ENCODE peak calls at places on chromosome 10, in six cellular contexts. One of them, this sample, is unnamed.

GRCh38 chr10:49594594-49594993 is 15.5 kb upstream of the SLC18A3 start:
- DNase-seq in NAMALWA: peak
- DNase-seq in stimulated activated CD8-positive, alpha-beta memory T cell treated with anti-CD3 and anti-CD28 coated beads, Interleukin-2, amount 100 ng/mL, for 1 hour: no peak
- DNase-seq in retina: peak
- DNase-seq in coronary artery: no peak
- DNase-seq in HEK293T: peak
- DNase-seq in this sample: no peak

GRCh38 chr10:78920011-78920410 is 148.8 kb upstream of the ZMIZ1 start:
- DNase-seq in HEK293T: no peak
- DNase-seq in NAMALWA: no peak
- DNase-seq in stimulated activated CD8-positive, alpha-beta memory T cell treated with anti-CD3 and anti-CD28 coated beads, Interleukin-2, amount 100 ng/mL, for 1 hour: no peak
- DNase-seq in retina: no peak
- DNase-seq in coronary artery: no peak
- DNase-seq in this sample: no peak

GRCh38 chr10:99917963-99918825 is 91.6 kb downstream of the DNMBP start:
- DNase-seq in stimulated activated CD8-positive, alpha-beta memory T cell treated with anti-CD3 and anti-CD28 coated beads, Interleukin-2, amount 100 ng/mL, for 1 hour: no peak
- DNase-seq in retina: peak
- DNase-seq in HEK293T: peak
- DNase-seq in NAMALWA: peak
- DNase-seq in coronary artery: no peak
- DNase-seq in this sample: no peak

GRCh38 chr10:116610443-116611152 is 10.2 kb upstream of the PNLIPRP2 start:
- DNase-seq in stimulated activated CD8-positive, alpha-beta memory T cell treated with anti-CD3 and anti-CD28 coated beads, Interleukin-2, amount 100 ng/mL, for 1 hour: no peak
- DNase-seq in HEK293T: no peak
- DNase-seq in coronary artery: no peak
- DNase-seq in retina: no peak
- DNase-seq in NAMALWA: no peak
- DNase-seq in this sample: no peak

GRCh38 chr10:43648392-43649148 is at the start of gene ZNF32:
- DNase-seq in stimulated activated CD8-positive, alpha-beta memory T cell treated with anti-CD3 and anti-CD28 coated beads, Interleukin-2, amount 100 ng/mL, for 1 hour: peak
- DNase-seq in retina: peak
- DNase-seq in HEK293T: peak
- DNase-seq in NAMALWA: peak
- DNase-seq in coronary artery: peak
- DNase-seq in this sample: peak

GRCh38 chr10:95245425-95246055 is 45.3 kb downstream of the PDLIM1 start:
- DNase-seq in retina: no peak
- DNase-seq in coronary artery: no peak
- DNase-seq in HEK293T: no peak
- DNase-seq in NAMALWA: no peak
- DNase-seq in stimulated activated CD8-positive, alpha-beta memory T cell treated with anti-CD3 and anti-CD28 coated beads, Interleukin-2, amount 100 ng/mL, for 1 hour: no peak
- DNase-seq in this sample: no peak

GRCh38 chr10:122879339-122880273 is at the start of gene FAM24B:
- DNase-seq in retina: peak
- DNase-seq in NAMALWA: peak
- DNase-seq in HEK293T: peak
- DNase-seq in stimulated activated CD8-positive, alpha-beta memory T cell treated with anti-CD3 and anti-CD28 coated beads, Interleukin-2, amount 100 ng/mL, for 1 hour: peak
- DNase-seq in coronary artery: peak
- DNase-seq in this sample: no peak

GRCh38 chr10:69425513-69426298 is 9.0 kb upstream of the TACR2 start:
- DNase-seq in coronary artery: no peak
- DNase-seq in retina: no peak
- DNase-seq in NAMALWA: no peak
- DNase-seq in stimulated activated CD8-positive, alpha-beta memory T cell treated with anti-CD3 and anti-CD28 coated beads, Interleukin-2, amount 100 ng/mL, for 1 hour: no peak
- DNase-seq in HEK293T: no peak
- DNase-seq in this sample: no peak

GRCh38 chr10:128730922-128731321 is 604.7 kb upstream of the MKI67 start:
- DNase-seq in coronary artery: peak
- DNase-seq in retina: no peak
- DNase-seq in stimulated activated CD8-positive, alpha-beta memory T cell treated with anti-CD3 and anti-CD28 coated beads, Interleukin-2, amount 100 ng/mL, for 1 hour: no peak
- DNase-seq in NAMALWA: no peak
- DNase-seq in HEK293T: no peak
- DNase-seq in this sample: no peak

GRCh38 chr10:76055963-76056362 is 624.5 kb downstream of the LRMDA start:
- DNase-seq in HEK293T: no peak
- DNase-seq in NAMALWA: no peak
- DNase-seq in retina: no peak
- DNase-seq in stimulated activated CD8-positive, alpha-beta memory T cell treated with anti-CD3 and anti-CD28 coated beads, Interleukin-2, amount 100 ng/mL, for 1 hour: no peak
- DNase-seq in coronary artery: no peak
- DNase-seq in this sample: no peak

GRCh38 chr10:5890519-5890878 is 456 bp downstream of the FBH1 start:
- DNase-seq in retina: peak
- DNase-seq in stimulated activated CD8-positive, alpha-beta memory T cell treated with anti-CD3 and anti-CD28 coated beads, Interleukin-2, amount 100 ng/mL, for 1 hour: no peak
- DNase-seq in HEK293T: peak
- DNase-seq in NAMALWA: peak
- DNase-seq in coronary artery: peak
- DNase-seq in this sample: no peak

This sample was measured in type B pancreatic cell.